ENCODE peak calls at places on chromosomes 11 and 22, in five cellular contexts. Y, W, B, R and U are unnamed samples.

GRCh38 chr11:73323464-73323863 is 15.4 kb downstream of the ARHGEF17 start:
- DNase-seq in Y (no peak), W (no peak), R (no peak), B (no peak), U (no peak)

GRCh38 chr11:46386674-46387073 is 4.9 kb downstream of the CHRM4 start:
- DNase-seq in R (no peak), B (no peak), W (peak), Y (no peak), U (no peak)

GRCh38 chr22:44846726-44847275 is 94.4 kb downstream of the ARHGAP8 start:
- DNase-seq in W (no peak), Y (no peak), R (no peak), B (no peak), U (no peak)

GRCh38 chr11:68263444-68264035 is 8.2 kb downstream of the C11orf24 start:
- DNase-seq in Y (no peak), W (no peak), R (no peak), B (no peak), U (no peak)

GRCh38 chr11:114039551-114039950 is 20.0 kb upstream of the ZBTB16 start:
- DNase-seq in R (no peak), Y (no peak), W (no peak), B (no peak), U (no peak)

GRCh38 chr11:85748455-85748891 is 62.5 kb downstream of the SYTL2 start:
- DNase-seq in W (peak), B (no peak), R (no peak), Y (no peak), U (no peak)

GRCh38 chr11:2933376-2934056 is 4.3 kb upstream of the PHLDA2 start:
- DNase-seq in B (no peak), R (no peak), W (peak), Y (peak), U (peak)

GRCh38 chr11:62792193-62792575 is 378 bp upstream of the TMEM223 start:
- DNase-seq in Y (no peak), B (no peak), R (no peak), W (no peak), U (no peak)

GRCh38 chr22:38638734-38639133 is 17.5 kb downstream of the FAM227A start:
- DNase-seq in R (no peak), Y (no peak), B (no peak), W (no peak), U (no peak)

GRCh38 chr11:12689029-12689755 is 15.0 kb downstream of the TEAD1 start:
- DNase-seq in W (no peak), Y (no peak), R (no peak), B (no peak), U (no peak)

GRCh38 chr11:2461253-2462091 is 16.7 kb downstream of the KCNQ1 start:
- DNase-seq in B (no peak), R (no peak), W (no peak), Y (no peak), U (no peak)

GRCh38 chr22:46057206-46057605 is 80.2 kb upstream of the WNT7B start:
- DNase-seq in W (no peak), B (no peak), Y (no peak), R (no peak), U (no peak)

GRCh38 chr22:28027453-28028448 is 108.7 kb upstream of the PITPNB start:
- DNase-seq in R (no peak), B (no peak), Y (peak), W (no peak), U (no peak)

GRCh38 chr11:43399983-43400630 is 41.4 kb downstream of the TTC17 start:
- DNase-seq in B (no peak), W (peak), Y (no peak), R (no peak), U (no peak)

GRCh38 chr11:43177938-43178337 is 133.9 kb upstream of the API5 start:
- DNase-seq in R (no peak), Y (no peak), W (no peak), B (no peak), U (no peak)

GRCh38 chr11:47998733-47999359 is 18.5 kb downstream of the PTPRJ start:
- DNase-seq in Y (peak), W (no peak), R (no peak), B (no peak), U (no peak)

GRCh38 chr22:46148885-46149492 is 1.3 kb upstream of the PPARA start:
- DNase-seq in R (no peak), Y (no peak), B (no peak), W (no peak), U (no peak)

GRCh38 chr11:74020537-74020936 is 11.7 kb upstream of the UCP3 start:
- DNase-seq in W (no peak), Y (no peak), B (no peak), R (no peak), U (no peak)

GRCh38 chr11:70463478-70464255 is 65.3 kb downstream of the CTTN start:
- DNase-seq in Y (no peak), B (no peak), W (no peak), R (no peak), U (no peak)

GRCh38 chr22:45754822-45755221 is 83.2 kb downstream of the ATXN10 start:
- DNase-seq in Y (no peak), B (no peak), W (no peak), R (no peak), U (no peak)

GRCh38 chr11:126072821-126073594 is 10.3 kb upstream of the CDON start:
- DNase-seq in B (no peak), Y (no peak), R (no peak), W (peak), U (no peak)

GRCh38 chr11:8839957-8840945 is 70.7 kb upstream of the AKIP1 start:
- DNase-seq in Y (no peak), R (no peak), B (no peak), W (peak), U (no peak)

GRCh38 chr11:104549019-104549418 is 349.2 kb downstream of the CASP12 start:
- DNase-seq in R (no peak), Y (no peak), W (no peak), B (no peak), U (no peak)

GRCh38 chr22:26476705-26477340 is 6.8 kb downstream of the HPS4 start:
- DNase-seq in B (no peak), Y (peak), R (no peak), W (no peak), U (no peak)

GRCh38 chr11:123429336-123429735 is 733 bp upstream of the GRAMD1B start:
- DNase-seq in R (no peak), Y (no peak), W (peak), B (no peak), U (no peak)

GRCh38 chr11:112925516-112926310 is 35.5 kb upstream of the NCAM1 start:
- DNase-seq in B (no peak), Y (no peak), R (no peak), W (peak), U (no peak)

GRCh38 chr11:74909363-74909762 is 39.5 kb downstream of the XRRA1 start:
- DNase-seq in Y (no peak), B (no peak), R (no peak), W (no peak), U (no peak)

GRCh38 chr22:28783786-28784671 is 11.5 kb downstream of the CCDC117 start:
- DNase-seq in Y (no peak), W (no peak), B (no peak), R (no peak), U (no peak)

GRCh38 chr22:39179401-39179827 is 26.9 kb upstream of the CBX7 start:
- DNase-seq in R (no peak), B (no peak), Y (no peak), W (no peak), U (no peak)

GRCh38 chr11:57251491-57252104 is 14.5 kb upstream of the APLNR start:
- DNase-seq in B (peak), Y (no peak), R (no peak), W (peak), U (no peak)

GRCh38 chr22:36155702-36156101 is 4.9 kb downstream of the APOL3 start:
- DNase-seq in B (no peak), R (no peak), Y (no peak), W (no peak), U (no peak)

GRCh38 chr11:67117667-67118058 is 1.4 kb upstream of the KDM2A start:
- DNase-seq in R (peak), B (no peak), Y (no peak), W (no peak), U (peak)

GRCh38 chr11:121534131-121535093 is 81.6 kb upstream of the SORL1-AS1 start:
- DNase-seq in W (peak), B (peak), R (no peak), Y (no peak), U (peak)

GRCh38 chr11:94740083-94740974 is 27.8 kb upstream of the AMOTL1 start:
- DNase-seq in R (no peak), B (no peak), Y (peak), W (no peak), U (no peak)

GRCh38 chr11:11640996-11641395 is 19.2 kb upstream of the GALNT18 start:
- DNase-seq in W (no peak), R (no peak), Y (no peak), B (no peak), U (no peak)

GRCh38 chr11:127006311-127006710 is 5.7 kb upstream of the KIRREL3 start:
- DNase-seq in R (no peak), W (no peak), Y (no peak), B (no peak), U (no peak)